ENCODE peak calls at places on chromosome 17, in four cellular contexts. X, K, Q and V are unnamed samples.

GRCh38 chr17:6940186-6940649 is 55.6 kb upstream of the ALOX12 start:
- DNase-seq in X (peak; percentile 38), K (no peak), Q (peak; percentile 67), V (peak; percentile 60)

GRCh38 chr17:1764274-1764673 is 2.4 kb downstream of the SERPINF1 start:
- DNase-seq in X (peak; percentile 70), K (peak; percentile 83), Q (peak; percentile 88), V (peak; percentile 64)

GRCh38 chr17:21199311-21199710 is 14.7 kb downstream of the TMEM11 start:
- DNase-seq in X (no peak), K (peak; percentile 34), Q (peak; percentile 86), V (no peak)

GRCh38 chr17:48123776-48124388 is 16.3 kb downstream of the SNX11 start:
- DNase-seq in X (no peak), K (no peak), Q (no peak), V (no peak)

GRCh38 chr17:57617218-57617617 is 127.9 kb downstream of the CCDC182 start:
- DNase-seq in X (no peak), K (no peak), Q (no peak), V (no peak)

GRCh38 chr17:83095016-83095415 is 15.6 kb downstream of the METRNL start:
- DNase-seq in X (no peak), K (no peak), Q (no peak), V (no peak)

GRCh38 chr17:16150251-16150859 is 65.0 kb downstream of the NCOR1 start:
- DNase-seq in X (peak; percentile 22), K (no peak), Q (peak; percentile 5), V (no peak)

GRCh38 chr17:4969551-4970231 is 2.1 kb upstream of the SPAG7 start:
- DNase-seq in X (peak; percentile 29), K (peak; percentile 67), Q (no peak), V (no peak)

GRCh38 chr17:69375229-69375628 is 39.3 kb upstream of the MAP2K6 start:
- DNase-seq in X (no peak), K (no peak), Q (no peak), V (no peak)

GRCh38 chr17:9837551-9838471 is 12.1 kb downstream of the GLP2R start:
- DNase-seq in X (no peak), K (peak; percentile 38), Q (peak; percentile 73), V (peak; percentile 52)

GRCh38 chr17:77723071-77723908 is 235.2 kb upstream of the TNRC6C start:
- DNase-seq in X (peak; percentile 1), K (no peak), Q (no peak), V (no peak)

GRCh38 chr17:78990349-78991016 is 10.8 kb upstream of the LGALS3BP start:
- DNase-seq in X (no peak), K (no peak), Q (no peak), V (no peak)

GRCh38 chr17:75036643-75037268 is 10.0 kb downstream of the ATP5PD start:
- DNase-seq in X (peak; percentile 77), K (peak; percentile 38), Q (no peak), V (peak; percentile 85)

GRCh38 chr17:74878658-74879057 is 5.9 kb upstream of the FDXR start:
- DNase-seq in X (no peak), K (no peak), Q (no peak), V (no peak)

GRCh38 chr17:8465381-8466158 is 29.9 kb downstream of the NDEL1 start:
- DNase-seq in X (no peak), K (no peak), Q (no peak), V (no peak)